ENCODE peak calls at places on chromosomes 12 and 14, in ten cellular contexts. S is tibial nerve; Q is pancreas; H is left lung; D is Peyer's patch; C is lung; N is WERI-Rb-1; W is CD8-positive, alpha-beta T cell; X is fibroblast of mammary gland; Z is prostate gland. E is an unnamed sample.

GRCh38 chr14:55794655-55795583 is 214.9 kb downstream of the KTN1 start:
- DNase-seq in S (no peak), Q (no peak), H (no peak), D (no peak), C (no peak), N (no peak), W (no peak), X (peak), Z (no peak), E (no peak)

GRCh38 chr14:69852897-69853296 is 26.3 kb upstream of the SMOC1 start:
- DNase-seq in S (no peak), Q (no peak), H (no peak), D (no peak), C (no peak), N (no peak), W (no peak), X (no peak), Z (no peak), E (no peak)

GRCh38 chr14:58901826-58902225 is 264.1 kb downstream of the DACT1 start:
- DNase-seq in S (no peak), Q (no peak), H (no peak), D (no peak), C (no peak), N (no peak), W (no peak), X (no peak), Z (no peak), E (no peak)

GRCh38 chr14:88289214-88289613 is 33.9 kb downstream of the KCNK10 start:
- DNase-seq in S (no peak), Q (no peak), H (no peak), D (no peak), C (no peak), N (no peak), W (no peak), X (no peak), Z (no peak), E (no peak)

GRCh38 chr12:107335802-107336570 is 242.6 kb upstream of the CRY1 start:
- DNase-seq in S (no peak), Q (no peak), H (no peak), D (no peak), C (no peak), N (no peak), W (no peak), X (no peak), Z (no peak), E (peak)

GRCh38 chr12:5988659-5989116 is 43.6 kb upstream of the ANO2 start:
- DNase-seq in S (peak), Q (peak), H (peak), D (peak), C (peak), N (peak), W (peak), X (peak), Z (peak), E (peak)

GRCh38 chr14:55780156-55780946 is 200.3 kb downstream of the KTN1 start:
- DNase-seq in S (peak), Q (peak), H (peak), D (no peak), C (peak), N (no peak), W (no peak), X (peak), Z (peak), E (peak)

GRCh38 chr12:91482231-91482630 is 299.6 kb upstream of the DCN start:
- DNase-seq in S (no peak), Q (no peak), H (no peak), D (no peak), C (no peak), N (no peak), W (no peak), X (no peak), Z (no peak), E (no peak)

GRCh38 chr12:642633-643477 is 20.4 kb downstream of the NINJ2 start:
- DNase-seq in S (peak), Q (peak), H (peak), D (peak), C (peak), N (peak), W (peak), X (peak), Z (peak), E (peak)

GRCh38 chr14:52706286-52706685 is 714 bp upstream of the PSMC6 start:
- DNase-seq in S (no peak), Q (no peak), H (no peak), D (no peak), C (no peak), N (no peak), W (no peak), X (peak), Z (no peak), E (peak)

GRCh38 chr14:91349481-91350074 is 68.0 kb downstream of the CCDC88C start:
- DNase-seq in S (no peak), Q (no peak), H (no peak), D (no peak), C (no peak), N (no peak), W (no peak), X (no peak), Z (no peak), E (no peak)

GRCh38 chr12:124172646-124173045 is 122.2 kb upstream of the RFLNA start:
- DNase-seq in S (no peak), Q (no peak), H (no peak), D (no peak), C (no peak), N (no peak), W (no peak), X (no peak), Z (no peak), E (no peak)

GRCh38 chr12:120352117-120352516 is 16.8 kb downstream of the MSI1 start:
- DNase-seq in S (no peak), Q (no peak), H (no peak), D (no peak), C (no peak), N (no peak), W (no peak), X (peak), Z (no peak), E (no peak)

GRCh38 chr12:65646127-65646643 is 178.1 kb upstream of the HMGA2 start:
- DNase-seq in S (no peak), Q (no peak), H (no peak), D (no peak), C (no peak), N (no peak), W (no peak), X (no peak), Z (no peak), E (no peak)

GRCh38 chr14:93686313-93686712 is 102.0 kb downstream of the PRIMA1 start:
- DNase-seq in S (no peak), Q (no peak), H (no peak), D (no peak), C (no peak), N (no peak), W (no peak), X (no peak), Z (no peak), E (no peak)

GRCh38 chr14:61080591-61081010 is 99.6 kb downstream of the SLC38A6 start:
- DNase-seq in S (no peak), Q (no peak), H (no peak), D (peak), C (no peak), N (no peak), W (no peak), X (peak), Z (no peak), E (no peak)

GRCh38 chr12:110785240-110785639 is 42.5 kb upstream of the PPP1CC start:
- DNase-seq in S (no peak), Q (no peak), H (no peak), D (no peak), C (no peak), N (peak), W (no peak), X (peak), Z (no peak), E (no peak)

GRCh38 chr12:112275211-112275610 is 107.0 kb downstream of the HECTD4 start:
- DNase-seq in S (no peak), Q (no peak), H (no peak), D (no peak), C (no peak), N (no peak), W (no peak), X (no peak), Z (no peak), E (no peak)

GRCh38 chr14:35121026-35121886 is 534 bp downstream of the PPP2R3C start:
- DNase-seq in S (peak), Q (no peak), H (no peak), D (no peak), C (no peak), N (no peak), W (no peak), X (peak), Z (no peak), E (peak)

GRCh38 chr14:101000711-101001110 is 97.2 kb upstream of the RTL1 start:
- DNase-seq in S (no peak), Q (no peak), H (no peak), D (no peak), C (no peak), N (no peak), W (no peak), X (no peak), Z (no peak), E (no peak)

GRCh38 chr12:48940181-48940580 is 14.9 kb upstream of the FKBP11 start:
- DNase-seq in S (no peak), Q (no peak), H (no peak), D (no peak), C (no peak), N (no peak), W (no peak), X (peak), Z (no peak), E (no peak)

GRCh38 chr14:34981743-34982420 is 910 bp upstream of the SRP54 start:
- DNase-seq in S (peak), Q (peak), H (no peak), D (peak), C (peak), N (peak), W (no peak), X (no peak), Z (peak), E (peak)

GRCh38 chr12:111328138-111328537 is 40.8 kb downstream of the PHETA1 start:
- DNase-seq in S (no peak), Q (no peak), H (no peak), D (no peak), C (no peak), N (no peak), W (no peak), X (no peak), Z (no peak), E (no peak)

GRCh38 chr14:94113490-94113889 is 3.0 kb downstream of the IFI27 start:
- DNase-seq in S (peak), Q (peak), H (no peak), D (no peak), C (no peak), N (no peak), W (peak), X (peak), Z (no peak), E (peak)

GRCh38 chr12:9951026-9951652 is 19.0 kb upstream of the CLEC2A start:
- DNase-seq in S (no peak), Q (no peak), H (no peak), D (peak), C (no peak), N (no peak), W (peak), X (no peak), Z (no peak), E (no peak)

GRCh38 chr14:100322138-100322957 is 791 bp upstream of the SLC25A47 start:
- DNase-seq in S (no peak), Q (no peak), H (no peak), D (no peak), C (no peak), N (no peak), W (no peak), X (no peak), Z (no peak), E (no peak)

GRCh38 chr14:95559203-95559602 is 24.4 kb downstream of the GLRX5 start:
- DNase-seq in S (no peak), Q (peak), H (no peak), D (no peak), C (no peak), N (no peak), W (no peak), X (no peak), Z (no peak), E (no peak)

GRCh38 chr12:88242161-88242925 is 100.2 kb downstream of the TMTC3 start:
- DNase-seq in S (peak), Q (no peak), H (no peak), D (no peak), C (no peak), N (no peak), W (no peak), X (peak), Z (no peak), E (no peak)

GRCh38 chr14:105029402-105029801 is 8.5 kb upstream of the CDCA4 start:
- DNase-seq in S (no peak), Q (no peak), H (no peak), D (no peak), C (no peak), N (no peak), W (no peak), X (no peak), Z (no peak), E (no peak)

GRCh38 chr14:63761356-63762117 is 33.7 kb upstream of the SGPP1 start:
- DNase-seq in S (no peak), Q (no peak), H (no peak), D (no peak), C (no peak), N (no peak), W (no peak), X (no peak), Z (no peak), E (no peak)

GRCh38 chr12:46152456-46152855 is 116.4 kb downstream of the SLC38A1 start:
- DNase-seq in S (no peak), Q (no peak), H (no peak), D (no peak), C (no peak), N (no peak), W (no peak), X (no peak), Z (no peak), E (no peak)

GRCh38 chr14:106831322-106831720 is 1304.9 kb downstream of the TMEM121 start:
- DNase-seq in S (no peak), Q (no peak), H (no peak), D (peak), C (no peak), N (peak), W (no peak), X (peak), Z (no peak), E (no peak)

GRCh38 chr12:67352682-67353081 is 83.5 kb downstream of the CAND1 start:
- DNase-seq in S (no peak), Q (no peak), H (no peak), D (no peak), C (no peak), N (no peak), W (no peak), X (peak), Z (no peak), E (no peak)

GRCh38 chr12:132397152-132397933 is 68.0 kb upstream of the GALNT9 start:
- DNase-seq in S (no peak), Q (no peak), H (peak), D (no peak), C (no peak), N (peak), W (no peak), X (no peak), Z (no peak), E (no peak)

GRCh38 chr14:56809262-56810215 is 740 bp downstream of the OTX2 start:
- DNase-seq in S (no peak), Q (no peak), H (no peak), D (no peak), C (no peak), N (peak), W (no peak), X (no peak), Z (no peak), E (no peak)
- H3K4me3 ChIP-seq in S (no peak), Q (no peak), H (no peak), D (no peak), C (no peak), N (peak), W (no peak), X (no peak), Z (no peak), E (no peak)

DNA sequence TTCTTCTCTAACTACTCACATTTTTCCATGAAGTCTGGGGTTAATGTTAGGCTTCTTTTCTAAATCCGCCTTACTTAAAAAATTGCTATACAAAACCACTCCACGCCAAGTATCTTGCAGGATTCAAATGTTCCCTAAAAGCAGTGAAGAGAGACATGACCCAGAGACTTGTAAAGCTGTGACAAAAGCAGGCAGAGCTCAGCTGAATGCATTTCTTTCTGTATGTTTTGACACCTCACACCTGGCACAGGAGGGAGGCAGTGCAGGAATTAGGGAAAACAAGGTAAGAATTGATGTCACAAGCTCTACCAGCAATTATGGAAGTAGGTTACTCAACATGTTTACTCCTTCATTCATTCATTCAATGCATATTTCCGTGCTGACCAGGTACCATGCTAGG is 295.0 kb downstream of the RPAP3 start:
- DNase-seq in S (no peak), Q (no peak), H (no peak), D (no peak), C (no peak), N (no peak), W (no peak), X (no peak), Z (no peak), E (no peak)
- H3K4me3 ChIP-seq in S (no peak), Q (no peak), H (no peak), D (no peak), C (no peak), N (no peak), W (no peak), X (no peak), Z (no peak), E (no peak)

DNA sequence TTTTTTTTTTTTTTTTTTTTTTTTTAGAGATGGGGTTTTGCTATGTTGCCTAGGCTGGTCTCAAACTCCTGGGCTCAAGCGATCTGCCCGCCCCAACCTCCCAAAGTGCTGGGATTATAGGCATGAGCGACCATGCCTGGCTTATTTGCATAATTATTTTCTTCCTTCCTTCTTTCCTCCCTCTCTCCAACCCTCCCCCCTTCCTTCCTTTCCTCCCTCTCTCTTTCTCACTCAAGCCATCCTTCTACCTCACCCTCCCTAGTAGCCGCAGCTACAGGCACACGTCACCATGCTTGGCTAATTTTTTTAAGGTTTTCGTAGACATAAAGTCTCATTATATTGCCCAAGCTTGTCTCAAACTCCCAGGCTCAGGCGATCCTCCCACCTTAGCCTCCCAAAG is 83.8 kb downstream of the PEBP1 start:
- DNase-seq in S (no peak), Q (no peak), H (no peak), D (no peak), C (no peak), N (peak), W (no peak), X (no peak), Z (no peak), E (no peak)
- H3K4me3 ChIP-seq in S (no peak), Q (no peak), H (no peak), D (no peak), C (no peak), N (no peak), W (no peak), X (no peak), Z (no peak), E (no peak)

DNA sequence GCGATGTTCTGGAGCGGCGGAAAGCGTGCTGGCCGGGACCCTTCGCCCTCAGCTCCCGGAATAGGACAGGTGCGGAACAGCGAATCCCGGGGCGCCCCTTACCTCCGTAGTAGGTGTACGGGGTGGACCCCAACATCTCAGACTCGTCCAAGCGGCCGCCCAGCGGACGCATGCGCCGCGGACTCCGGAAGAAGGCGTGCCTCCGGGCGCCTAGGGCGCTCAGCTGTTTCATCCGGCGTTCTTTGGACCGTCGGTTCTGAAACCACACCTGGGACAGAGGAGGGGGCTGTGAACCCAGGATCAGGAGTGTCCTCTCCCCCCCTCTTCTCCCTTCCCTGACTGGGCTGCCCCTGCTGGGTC is 4.5 kb downstream of the LHX5 start:
- DNase-seq in S (no peak), Q (no peak), H (no peak), D (no peak), C (no peak), N (no peak), W (no peak), X (no peak), Z (no peak), E (no peak)
- H3K4me3 ChIP-seq in S (no peak), Q (no peak), H (peak), D (peak), C (no peak), N (no peak), W (no peak), X (peak), Z (peak), E (peak)

E was measured in thyroid gland.